ENCODE peak calls at places on chromosomes 1 and 21, in four cellular contexts. One of them, this sample, is unnamed.
A peak's percentile ranks its signal among the peaks of the same experiment; 100 is the strongest.

GRCh38 chr21:36589352-36589971 is 109.5 kb upstream of the SIM2 start:
- DNase-seq in AG08395: peak; percentile 52
- DNase-seq in GM03348: peak; percentile 85
- DNase-seq in foreskin fibroblast: peak; percentile 74
- DNase-seq in this sample: peak; percentile 61

GRCh38 chr1:205294914-205295310 is 26.6 kb downstream of the NUAK2 start:
- DNase-seq in AG08395: no peak
- DNase-seq in GM03348: no peak
- DNase-seq in foreskin fibroblast: no peak
- DNase-seq in this sample: no peak

GRCh38 chr21:14916676-14917141 is 148.1 kb downstream of the NRIP1 start:
- DNase-seq in AG08395: no peak
- DNase-seq in GM03348: no peak
- DNase-seq in foreskin fibroblast: peak; percentile 12
- DNase-seq in this sample: no peak

GRCh38 chr1:62209931-62210595 is 15.4 kb downstream of the L1TD1 start:
- DNase-seq in AG08395: peak; percentile 32
- DNase-seq in GM03348: no peak
- DNase-seq in foreskin fibroblast: peak; percentile 40
- DNase-seq in this sample: no peak

GRCh38 chr1:169484683-169485426 is 889 bp downstream of the SLC19A2 start:
- DNase-seq in AG08395: peak; percentile 43
- DNase-seq in GM03348: peak; percentile 58
- DNase-seq in foreskin fibroblast: peak; percentile 82
- DNase-seq in this sample: peak; percentile 57

GRCh38 chr1:79215311-79215710 is 208.8 kb upstream of the ADGRL4 start:
- DNase-seq in AG08395: no peak
- DNase-seq in GM03348: no peak
- DNase-seq in foreskin fibroblast: no peak
- DNase-seq in this sample: no peak

GRCh38 chr21:42724226-42724920 is 71.0 kb downstream of the PDE9A start:
- DNase-seq in AG08395: peak; percentile 90
- DNase-seq in GM03348: peak; percentile 85
- DNase-seq in foreskin fibroblast: peak; percentile 93
- DNase-seq in this sample: peak; percentile 76

GRCh38 chr1:176733661-176734060 is 270.7 kb downstream of the PAPPA2 start:
- DNase-seq in AG08395: no peak
- DNase-seq in GM03348: no peak
- DNase-seq in foreskin fibroblast: no peak
- DNase-seq in this sample: no peak

This sample was measured in AG08396.